ENCODE peak calls at places on chromosomes 2 and 18, in eight cellular contexts. I is AG09319; K is mesothelial cell of epicardium; Y is endothelial cell; F is GM12865; C is nucleus accumbens; T is AG20443; R is activated CD8-positive, alpha-beta memory T cell treated with anti-CD3 and anti-CD28 coated beads for 48 hours. G is an unnamed sample.

GRCh38 chr2:157785866-157786662 is 90.1 kb downstream of the ACVR1 start:
- DNase-seq in C (no peak), I (no peak), K (no peak), Y (no peak), T (peak), F (no peak), R (no peak), G (no peak)

GRCh38 chr2:222440670-222441422 is 16.5 kb downstream of the SGPP2 start:
- DNase-seq in R (no peak), C (no peak), T (peak), K (no peak), Y (no peak), F (no peak), I (no peak), G (no peak)

GRCh38 chr2:231940795-231941194 is 14.6 kb upstream of the NPPC start:
- DNase-seq in R (no peak), Y (no peak), T (no peak), K (no peak), I (no peak), F (no peak), C (no peak), G (no peak)

GRCh38 chr2:44535376-44535775 is 173.6 kb downstream of the CAMKMT start:
- DNase-seq in Y (no peak), K (no peak), I (no peak), R (no peak), T (no peak), F (no peak), C (no peak), G (no peak)

GRCh38 chr2:218839430-218839829 is 7.8 kb upstream of the PRKAG3 start:
- DNase-seq in Y (no peak), I (peak), T (peak), C (no peak), F (no peak), K (no peak), R (no peak), G (no peak)

GRCh38 chr2:20616341-20616871 is 34.5 kb downstream of the HS1BP3 start:
- DNase-seq in R (no peak), K (no peak), C (no peak), T (no peak), I (no peak), Y (no peak), F (no peak), G (no peak)

GRCh38 chr18:26909599-26910290 is 44.2 kb upstream of the AQP4 start:
- DNase-seq in C (no peak), Y (no peak), I (no peak), F (no peak), R (no peak), T (no peak), K (no peak), G (no peak)

GRCh38 chr2:11710632-11711381 is 35.6 kb upstream of the LPIN1 start:
- DNase-seq in C (no peak), K (no peak), I (no peak), Y (no peak), T (no peak), F (no peak), R (no peak), G (no peak)

GRCh38 chr2:127187081-127187775 is 32.9 kb downstream of the CYP27C1 start:
- DNase-seq in I (no peak), Y (no peak), T (no peak), F (no peak), C (no peak), K (no peak), R (no peak), G (no peak)

GRCh38 chr2:66984864-66985263 is 412.3 kb upstream of the ETAA1 start:
- DNase-seq in F (no peak), I (no peak), R (no peak), Y (no peak), T (no peak), C (no peak), K (no peak), G (no peak)

GRCh38 chr2:25339121-25339738 is 2.5 kb downstream of the DNMT3A start:
- DNase-seq in K (no peak), C (no peak), T (no peak), F (no peak), R (no peak), I (no peak), Y (no peak), G (no peak)

GRCh38 chr2:135157856-135158255 is 105.8 kb downstream of the RAB3GAP1 start:
- DNase-seq in I (no peak), Y (no peak), F (no peak), T (no peak), R (no peak), K (no peak), C (no peak), G (no peak)

GRCh38 chr2:74364533-74365505 is 15.3 kb downstream of the DCTN1 start:
- DNase-seq in K (no peak), I (no peak), F (no peak), Y (no peak), R (no peak), T (no peak), C (no peak), G (no peak)